ENCODE peak calls at places on chromosomes 2 and 18, in ten cellular contexts. G is PC-3; E is ELF-1; M is EL; U is HFFc6; H is HT-29; N is colonic mucosa; L is stimulated activated CD8-positive, alpha-beta memory T cell treated with anti-CD3 and anti-CD28 coated beads, Interleukin-4, amount 100 ng/mL, for 24 hours; T is kidney tubule cell; S is A172. R is an unnamed sample.

GRCh38 chr2:96157649-96158553 is 12.7 kb upstream of the DUSP2 start:
- DNase-seq in G (no peak), E (no peak), M (no peak), U (no peak), H (no peak), N (no peak), L (peak; percentile 91), T (no peak), S (no peak), R (no peak)

GRCh38 chr2:237092920-237093781 is 7.5 kb downstream of the COPS8 start:
- DNase-seq in G (peak; percentile 58), E (no peak), M (peak; percentile 54), U (peak; percentile 61), H (peak; percentile 35), N (no peak), L (no peak), T (peak; percentile 30), S (peak; percentile 43), R (peak; percentile 15)

GRCh38 chr18:36281941-36282340 is 15.6 kb upstream of the FHOD3 start:
- DNase-seq in G (no peak), E (no peak), M (peak; percentile 20), U (no peak), H (no peak), N (no peak), L (no peak), T (no peak), S (no peak), R (no peak)

GRCh38 chr2:111111101-111111755 is 9.5 kb upstream of the BCL2L11 start:
- DNase-seq in G (no peak), E (no peak), M (no peak), U (no peak), H (no peak), N (no peak), L (no peak), T (no peak), S (no peak), R (no peak)

GRCh38 chr2:172693037-172693436 is 42.6 kb upstream of the RAPGEF4 start:
- DNase-seq in G (peak; percentile 99), E (no peak), M (peak; percentile 99), U (peak; percentile 99), H (peak; percentile 86), N (peak; percentile 81), L (peak; percentile 14), T (peak; percentile 97), S (peak; percentile 96), R (no peak)

GRCh38 chr2:73162856-73163521 is 39.4 kb upstream of the NOTO start:
- DNase-seq in G (no peak), E (no peak), M (no peak), U (no peak), H (no peak), N (no peak), L (no peak), T (no peak), S (no peak), R (no peak)

GRCh38 chr2:154226931-154227330 is 355.2 kb downstream of the GALNT13 start:
- DNase-seq in G (no peak), E (no peak), M (no peak), U (no peak), H (no peak), N (no peak), L (no peak), T (no peak), S (no peak), R (no peak)

GRCh38 chr2:184598313-184599053 is at the start of gene ZNF804A:
- DNase-seq in G (peak; percentile 27), E (peak; percentile 37), M (peak; percentile 38), U (no peak), H (no peak), N (peak; percentile 27), L (no peak), T (peak; percentile 61), S (peak; percentile 39), R (peak; percentile 61)

GRCh38 chr2:38038682-38039081 is 37.3 kb downstream of the CYP1B1 start:
- DNase-seq in G (no peak), E (no peak), M (no peak), U (no peak), H (no peak), N (no peak), L (no peak), T (no peak), S (no peak), R (no peak)

GRCh38 chr2:7573166-7573845 is 656.1 kb downstream of the RNF144A start:
- DNase-seq in G (no peak), E (no peak), M (no peak), U (no peak), H (no peak), N (no peak), L (no peak), T (no peak), S (no peak), R (no peak)

GRCh38 chr2:216425008-216425780 is 12.9 kb downstream of the SMARCAL1 start:
- DNase-seq in G (no peak), E (no peak), M (no peak), U (no peak), H (no peak), N (no peak), L (no peak), T (no peak), S (no peak), R (no peak)

GRCh38 chr18:60987963-60988362 is 345.3 kb upstream of the CDH20 start:
- DNase-seq in G (no peak), E (no peak), M (no peak), U (no peak), H (no peak), N (no peak), L (no peak), T (no peak), S (peak; percentile 16), R (no peak)